ENCODE peak calls at places on chromosome 3, in six cellular contexts. J is adrenal gland, U is H1, T is A549, Q is ovary, I is uterus. V is an unnamed sample.

GRCh38 chr3:14905055-14905657 is 42.2 kb upstream of the NR2C2 start:
- DNase-seq in Q (no peak), U (no peak), I (no peak), J (no peak), T (no peak), V (no peak)

GRCh38 chr3:4899654-4900236 is 79.5 kb upstream of the BHLHE40 start:
- DNase-seq in Q (peak; percentile 53), T (no peak), I (no peak), U (no peak), J (peak; percentile 86), V (no peak)

GRCh38 chr3:186469525-186469924 is 74.7 kb downstream of the CRYGS start:
- DNase-seq in I (no peak), U (no peak), J (no peak), Q (no peak), T (no peak), V (no peak)

GRCh38 chr3:194196876-194197275 is 60.9 kb downstream of the HES1 start:
- DNase-seq in U (no peak), Q (no peak), J (no peak), I (no peak), T (no peak), V (no peak)

GRCh38 chr3:195461518-195462307 is 18.9 kb upstream of the ACAP2 start:
- DNase-seq in Q (no peak), J (no peak), I (no peak), U (no peak), T (no peak), V (no peak)

GRCh38 chr3:168384990-168385389 is 289.3 kb upstream of the GOLIM4 start:
- DNase-seq in I (no peak), J (no peak), T (no peak), Q (no peak), U (no peak), V (no peak)

GRCh38 chr3:125039041-125039896 is 16.5 kb downstream of the HEG1 start:
- DNase-seq in Q (no peak), J (no peak), T (no peak), U (no peak), I (no peak), V (no peak)

GRCh38 chr3:155608237-155608636 is 136.6 kb downstream of the PLCH1 start:
- DNase-seq in J (no peak), I (no peak), U (no peak), Q (no peak), T (no peak), V (no peak)

GRCh38 chr3:22942988-22943387 is 260.1 kb upstream of the UBE2E2 start:
- DNase-seq in J (no peak), U (no peak), T (no peak), Q (no peak), I (no peak), V (no peak)

GRCh38 chr3:48528754-48529153 is 24.8 kb upstream of the SHISA5 start:
- DNase-seq in Q (no peak), I (no peak), J (no peak), T (no peak), U (no peak), V (no peak)

GRCh38 chr3:139894638-139894989 is 40.4 kb upstream of the CLSTN2 start:
- DNase-seq in T (no peak), I (peak; percentile 26), U (no peak), J (peak; percentile 66), Q (peak; percentile 88), V (no peak)

GRCh38 chr3:124453221-124453620 is 277.0 kb upstream of the UMPS start:
- DNase-seq in T (no peak), J (no peak), I (no peak), Q (no peak), U (no peak), V (no peak)

GRCh38 chr3:69326821-69327433 is 59.0 kb downstream of the FRMD4B start:
- DNase-seq in T (no peak), I (no peak), J (no peak), Q (no peak), U (no peak), V (no peak)

GRCh38 chr3:82736696-82737277 is 975.3 kb upstream of the GBE1 start:
- DNase-seq in U (no peak), I (no peak), Q (no peak), J (no peak), T (no peak), V (no peak)

GRCh38 chr3:71226565-71227281 is 356.8 kb downstream of the FOXP1 start:
- DNase-seq in J (no peak), Q (peak; percentile 30), U (no peak), I (no peak), T (no peak), V (peak; percentile 61)

GRCh38 chr3:122183893-122184590 is 574 bp downstream of the CASR start:
- DNase-seq in T (no peak), Q (no peak), U (peak; percentile 5), J (no peak), I (no peak), V (no peak)

GRCh38 chr3:16090013-16090412 is 84.5 kb upstream of the GALNT15 start:
- DNase-seq in I (no peak), T (peak; percentile 48), J (peak; percentile 51), Q (no peak), U (no peak), V (no peak)

GRCh38 chr3:114892880-114893279 is 254.2 kb downstream of the ZBTB20 start:
- DNase-seq in U (no peak), J (no peak), Q (no peak), T (no peak), I (no peak), V (peak; percentile 31)

GRCh38 chr3:165830746-165831145 is 6.5 kb downstream of the BCHE start:
- DNase-seq in U (no peak), I (no peak), J (no peak), T (no peak), Q (no peak), V (no peak)

GRCh38 chr3:58333206-58334012 is 717 bp downstream of the PXK start:
- DNase-seq in Q (peak; percentile 44), J (no peak), U (no peak), I (peak; percentile 29), T (peak; percentile 13), V (peak; percentile 31)

GRCh38 chr3:133256787-133257483 is 142.9 kb upstream of the BFSP2 start:
- DNase-seq in U (no peak), I (no peak), Q (no peak), J (no peak), T (no peak), V (no peak)

DNA sequence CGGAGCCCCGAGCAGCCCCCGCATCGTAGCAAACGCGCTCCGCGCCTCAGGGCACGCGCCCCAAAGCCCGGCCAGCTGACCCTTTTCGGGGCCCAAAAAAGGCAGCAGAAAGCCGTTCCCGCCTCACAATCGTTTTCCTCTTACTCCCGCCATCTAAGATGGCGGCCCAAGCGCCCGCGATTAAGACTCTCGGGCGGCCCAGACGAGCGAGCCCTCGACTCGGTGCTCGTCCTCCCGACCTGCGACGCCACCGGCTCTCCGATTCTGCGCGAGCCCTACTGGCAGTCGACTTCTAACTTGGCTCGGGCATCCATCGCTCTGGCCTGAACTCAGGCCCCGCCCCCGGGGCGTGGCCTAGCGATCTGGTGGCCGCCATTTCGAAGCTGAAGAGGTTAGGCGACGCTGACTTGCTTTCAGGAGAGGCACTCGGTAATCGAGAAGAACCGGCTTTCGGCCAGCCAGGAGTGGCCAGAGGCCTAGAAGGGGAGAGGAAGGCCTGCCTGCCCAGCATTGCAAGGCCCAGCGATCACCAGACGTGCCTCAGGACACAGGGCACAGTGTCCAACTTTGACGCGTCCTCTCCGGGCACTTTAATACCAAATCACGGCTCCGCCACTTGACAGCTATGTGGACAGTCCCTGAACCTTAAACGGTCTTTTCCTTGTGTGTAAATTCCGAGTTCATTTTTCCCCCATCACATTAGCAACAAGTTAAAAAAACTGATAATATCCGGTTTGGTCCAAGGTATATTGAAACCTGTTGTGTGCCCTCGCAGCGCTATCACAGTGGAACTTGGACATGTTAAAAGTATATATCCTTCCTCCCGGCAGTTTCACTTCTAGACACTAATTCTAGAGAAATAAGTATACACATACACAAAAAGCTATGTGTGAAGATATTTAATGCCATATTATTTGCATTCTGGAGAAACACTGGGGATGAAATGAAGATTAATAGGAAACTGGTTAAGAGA is at the start of gene RAF1:
- DNase-seq in T (peak; percentile 98), U (peak; percentile 97), I (peak; percentile 97), J (peak; percentile 99), Q (peak; percentile 98), V (peak; percentile 99)
- TF ChIP-seq POLR2A in T (peak; percentile 78), U (peak; percentile 66), I (peak; percentile 87), J (peak; percentile 75), Q (peak; percentile 88), V (peak; percentile 94)

GRCh38 chr3:46030626-46031025 is 3.3 kb upstream of the XCR1 start:
- DNase-seq in T (no peak), J (no peak), Q (no peak), U (no peak), I (no peak), V (no peak)
- H3K9me3 ChIP-seq in T (no peaks in the 10 kb centered on the region), J (no peaks in the 10 kb centered on the region), Q (no peaks in the 10 kb centered on the region), U (no peaks in the 10 kb centered on the region), I (no peaks in the 10 kb centered on the region), V (peaks cover 20% of the 10 kb centered on the region)

GRCh38 chr3:56471771-56472170 is 3.5 kb upstream of the ERC2 start:
- DNase-seq in Q (no peak), I (no peak), T (no peak), J (no peak), U (no peak), V (no peak)

GRCh38 chr3:56469141-56469540 is 874 bp upstream of the ERC2 start:
- DNase-seq in T (no peak), J (no peak), Q (no peak), I (no peak), U (no peak), V (no peak)

GRCh38 chr3:56467108-56467507 is 1.2 kb downstream of the ERC2 start:
- DNase-seq in U (peak; percentile 80), Q (peak; percentile 83), I (peak; percentile 28), J (peak; percentile 90), T (peak; percentile 80), V (peak; percentile 74)

GRCh38 chr3:56467801-56468183 is 475 bp downstream of the ERC2 start:
- DNase-seq in U (no peak), I (no peak), J (no peak), T (no peak), Q (no peak), V (no peak)

DNA sequence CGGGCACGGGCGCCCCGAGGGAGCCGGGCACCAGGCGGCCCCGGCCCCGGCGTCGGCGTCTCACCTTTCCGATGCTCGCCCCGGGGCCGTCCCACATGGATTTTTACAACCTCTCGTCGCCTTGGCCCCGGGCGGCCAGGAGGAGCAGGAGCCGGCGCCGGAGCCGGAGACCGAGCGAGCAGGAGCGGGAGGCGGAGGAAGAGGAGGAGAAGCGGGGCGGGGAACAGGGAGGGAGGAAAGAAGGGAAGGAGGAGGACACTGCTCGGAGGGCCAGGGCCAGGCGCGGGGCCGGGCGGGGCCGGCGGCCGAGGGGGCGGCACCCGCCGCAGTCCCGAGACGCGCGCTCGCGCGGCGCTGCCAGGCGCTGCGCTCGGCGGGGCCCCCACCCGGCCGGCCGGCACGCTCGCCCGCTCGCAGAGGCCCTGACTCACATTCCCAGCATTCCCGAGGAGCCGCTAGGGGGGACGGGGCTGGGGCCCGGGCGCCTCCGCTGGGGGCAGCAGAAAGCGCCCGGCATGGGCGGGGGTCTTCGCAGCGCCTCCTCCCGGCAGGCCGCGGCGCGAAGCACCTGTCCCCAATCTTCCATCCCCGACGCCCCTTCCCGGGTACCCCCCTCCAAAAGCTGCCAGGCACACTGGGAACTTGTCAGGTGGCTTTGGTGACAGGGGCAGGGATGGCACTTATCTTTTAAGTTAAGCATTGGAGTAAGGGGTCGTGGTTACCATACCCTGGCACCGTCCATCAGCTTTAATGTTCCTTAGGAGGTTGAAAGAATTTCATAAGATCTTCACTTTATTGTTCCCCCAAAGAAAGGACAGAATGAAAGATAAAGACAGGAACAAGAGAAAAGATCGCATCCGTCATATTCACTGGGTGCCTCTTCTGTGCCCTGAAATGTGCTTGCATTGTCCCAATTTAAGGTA is at the start of gene ERC2:
- DNase-seq in I (no peak), J (peak; percentile 57), U (peak; percentile 75), T (peak; percentile 3), Q (peak; percentile 53), V (peak; percentile 61)
- TF ChIP-seq CTCF in I (no peak), J (no peak), U (peak; percentile 99), T (peak; percentile 22), Q (no peak), V (no peak)

GRCh38 chr3:113211370-113212154 is at the start of gene BOC:
- DNase-seq in J (no peak), U (no peak), I (peak; percentile 72), Q (peak; percentile 64), T (peak; percentile 43), V (peak; percentile 46)
- TF ChIP-seq POLR2A in J (no peak), U (no peak), I (peak; percentile 75), Q (peak; percentile 36), T (no peak), V (no peak)

V was measured in heart left ventricle.